ENCODE peak calls at places on chromosomes 13 and 19, in ten cellular contexts. G is astrocyte of the spinal cord, B is IMR-90, C is bronchial epithelial cell, Y is B cell, K is foreskin fibroblast, Z is nephron progenitor cell, E is lower leg skin, F is dorsolateral prefrontal cortex, L is gastrocnemius medialis. N is an unnamed sample.

GRCh38 chr13:75489502-75490263 is 7.7 kb upstream of the TBC1D4 start:
- DNase-seq in G (peak), K (peak), E (no peak), B (peak), Y (no peak), F (no peak), Z (no peak), C (peak), L (no peak), N (no peak)

GRCh38 chr13:111460548-111461444 is 140.4 kb downstream of the TEX29 start:
- DNase-seq in Z (peak), L (no peak), G (peak), C (peak), B (peak), Y (no peak), E (no peak), K (peak), F (peak), N (no peak)

GRCh38 chr13:98216135-98216565 is 39.1 kb upstream of the RNF113B start:
- DNase-seq in K (peak), Z (no peak), Y (no peak), F (no peak), C (peak), E (no peak), G (peak), B (peak), L (no peak), N (no peak)

GRCh38 chr19:29364224-29364726 is 151.3 kb upstream of the UQCRFS1 start:
- DNase-seq in E (no peak), L (no peak), Z (no peak), K (no peak), G (no peak), Y (no peak), F (no peak), C (no peak), B (no peak), N (no peak)

GRCh38 chr13:77429320-77430142 is 102.6 kb upstream of the MYCBP2 start:
- DNase-seq in Y (peak), F (no peak), Z (no peak), K (no peak), G (peak), E (no peak), C (no peak), L (no peak), B (no peak), N (no peak)

GRCh38 chr13:24087611-24088235 is 72.8 kb upstream of the SPATA13 start:
- DNase-seq in L (no peak), C (no peak), Z (no peak), K (no peak), Y (no peak), G (no peak), E (no peak), F (no peak), B (no peak), N (no peak)

GRCh38 chr13:32905063-32905863 is 111.0 kb upstream of the KL start:
- DNase-seq in B (peak), G (no peak), C (peak), L (no peak), K (peak), Y (peak), E (no peak), Z (no peak), F (no peak), N (no peak)

GRCh38 chr19:1488282-1488601 is 1.9 kb downstream of the PCSK4 start:
- DNase-seq in G (no peak), K (no peak), C (no peak), L (no peak), B (no peak), Y (no peak), E (no peak), F (no peak), Z (no peak), N (no peak)

GRCh38 chr19:16017138-16017490 is 59.2 kb upstream of the TPM4 start:
- DNase-seq in B (no peak), C (no peak), K (no peak), F (no peak), Y (no peak), Z (no peak), E (no peak), L (no peak), G (no peak), N (no peak)
- TF ChIP-seq CTCF in B (no peak), C (no peak), K (no peak), F (no peak), Y (no peak), Z (no peak), E (no peak), L (no peak), G (no peak), N (no peak)

DNA sequence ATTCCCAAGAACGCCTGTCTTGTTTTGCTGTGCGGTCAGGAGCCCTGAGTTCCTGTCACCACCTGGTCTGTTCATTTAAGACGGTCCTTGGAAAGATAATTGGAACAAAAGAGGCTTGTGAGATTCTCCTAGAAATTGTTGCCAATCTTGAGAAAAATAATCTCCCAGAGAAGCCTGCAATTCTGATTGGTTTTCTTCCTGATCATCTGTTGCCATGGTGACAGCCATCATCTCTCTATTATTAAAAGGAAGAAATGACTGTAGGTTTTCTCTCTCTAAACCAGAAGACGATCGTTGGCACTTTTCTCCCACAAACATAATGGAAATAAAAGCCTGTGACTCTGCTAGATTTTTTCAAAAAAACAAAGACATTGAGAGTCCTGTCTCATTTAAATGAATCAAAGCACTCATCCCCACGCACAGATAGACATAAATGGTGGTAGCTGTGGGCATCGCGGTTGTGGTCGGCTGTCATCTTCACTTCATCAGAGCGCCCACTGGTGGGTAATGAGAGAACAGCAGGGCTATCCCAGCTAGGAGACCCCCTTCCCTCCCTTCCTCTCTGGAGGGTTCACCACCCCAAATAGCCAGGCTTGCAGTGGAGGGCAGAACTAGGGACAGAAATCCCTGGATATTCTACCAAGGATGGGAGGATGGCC is 21.7 kb upstream of the CALM3 start:
- DNase-seq in Y (peak), F (peak), K (no peak), B (no peak), E (no peak), Z (peak), C (no peak), G (no peak), L (no peak), N (peak)
- TF ChIP-seq CTCF in Y (peak), F (no peak), K (peak), B (peak), E (no peak), Z (peak), C (peak), G (no peak), L (no peak), N (peak)

DNA sequence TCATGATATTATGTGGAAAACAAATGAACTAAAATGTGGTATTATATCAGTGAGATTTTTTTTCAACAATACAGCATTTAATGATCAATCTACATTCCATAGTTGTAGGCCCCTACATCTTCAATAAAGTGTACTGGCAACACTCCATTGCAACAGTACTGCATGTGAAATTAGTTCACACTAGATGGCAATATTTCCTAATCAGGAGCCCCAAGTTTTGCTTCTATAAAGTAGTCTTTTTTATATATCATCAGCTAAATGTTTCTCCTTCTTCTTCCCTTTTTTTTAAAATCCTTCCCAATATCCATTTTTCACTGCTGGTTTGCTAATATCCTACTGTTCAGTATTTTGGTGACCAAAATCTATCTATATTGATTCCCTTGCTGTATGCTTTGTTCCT is 528.3 kb upstream of the ATXN8OS start:
- DNase-seq in G (peak), L (no peak), Y (no peak), Z (no peak), B (no peak), C (no peak), K (no peak), F (no peak), E (no peak), N (no peak)
- TF ChIP-seq CTCF in G (no peak), L (no peak), Y (no peak), Z (no peak), B (no peak), C (no peak), K (no peak), F (no peak), E (no peak), N (peak)

DNA sequence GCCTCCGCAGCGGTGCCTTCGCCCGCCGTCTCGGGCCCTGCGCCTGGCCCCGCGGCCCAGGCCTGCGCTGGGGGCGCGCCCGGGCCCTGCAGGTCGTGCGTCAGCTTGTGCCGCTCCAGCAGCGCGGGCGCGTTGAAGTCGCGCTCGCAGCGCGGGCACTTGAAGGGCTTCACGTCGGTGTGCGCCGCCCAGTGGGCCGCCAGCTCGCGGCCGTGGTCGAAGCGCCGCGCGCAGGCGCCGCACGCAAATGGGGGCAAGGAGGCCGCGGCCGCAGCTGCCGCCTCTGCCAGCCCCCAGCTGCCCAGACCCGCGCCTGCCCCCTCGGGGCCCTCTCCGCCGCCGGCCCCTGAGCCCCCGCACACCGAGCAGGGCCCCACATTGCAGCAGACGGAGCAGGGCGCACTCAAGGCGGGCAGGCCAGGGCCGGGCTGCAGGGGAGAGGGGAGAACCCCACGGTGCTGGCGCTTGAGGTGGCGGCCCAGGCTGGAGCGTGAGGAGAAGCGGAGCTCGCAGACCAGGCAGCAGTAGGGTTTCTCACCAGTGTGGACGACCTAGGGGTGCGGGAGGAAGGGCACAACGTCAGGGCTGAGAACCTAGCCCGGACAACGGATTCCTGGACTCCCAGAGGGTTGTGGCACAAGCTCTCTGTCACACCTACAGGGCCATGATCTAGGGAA is 6.1 kb downstream of the FIZ1 start:
- DNase-seq in B (no peak), Y (no peak), L (no peak), K (no peak), C (no peak), F (no peak), Z (no peak), E (no peak), G (no peak), N (no peak)
- TF ChIP-seq CTCF in B (no peak), Y (no peak), L (no peak), K (no peak), C (no peak), F (no peak), Z (no peak), E (no peak), G (no peak), N (no peak)

DNA sequence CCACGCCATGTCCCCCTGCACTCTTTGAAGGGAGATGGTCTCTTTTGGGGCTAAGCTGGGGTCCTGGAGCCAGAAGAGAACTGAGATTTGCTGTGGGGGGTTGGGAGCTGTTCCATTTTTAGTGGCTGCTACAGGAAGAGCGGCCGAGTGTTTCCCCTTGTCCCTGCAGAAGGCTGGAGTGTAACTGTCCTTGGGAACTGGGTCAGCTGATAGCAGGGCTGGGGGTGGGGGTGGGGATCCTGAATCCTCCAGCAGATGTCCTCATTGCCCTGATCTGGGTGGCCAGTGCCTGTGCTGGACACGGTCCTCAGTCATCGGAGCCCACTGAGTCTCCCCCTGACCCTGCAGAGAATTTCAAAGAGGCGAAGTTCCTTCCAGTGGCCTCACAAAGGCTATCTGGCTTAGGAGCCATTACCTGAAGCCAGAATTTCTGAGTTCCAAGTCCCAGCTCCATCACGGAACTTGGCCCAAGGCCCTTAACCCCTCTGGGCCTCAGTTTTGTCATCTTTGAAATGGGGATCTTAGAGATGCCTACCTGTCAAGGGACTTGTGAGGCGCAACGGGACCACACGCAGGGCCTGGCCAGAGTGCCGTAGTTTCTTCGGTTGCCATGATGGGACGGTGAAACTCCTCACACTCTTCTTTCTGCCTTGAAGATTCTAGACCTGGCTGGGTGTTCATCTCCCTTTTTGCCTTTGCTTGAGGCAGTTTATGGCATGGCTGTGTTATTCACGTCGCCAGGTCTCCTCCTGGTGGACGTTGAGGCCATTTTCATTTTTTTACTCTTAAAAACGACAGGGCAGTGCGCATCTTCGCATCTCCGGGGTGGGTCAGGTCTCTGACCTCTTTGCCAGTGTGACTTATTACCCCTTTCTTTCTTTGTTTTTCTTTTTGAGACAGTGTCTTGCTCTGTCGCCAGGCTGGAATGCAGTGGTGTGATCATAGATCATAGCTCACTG is 51.9 kb downstream of the DNM2 start:
- DNase-seq in K (peak), L (peak), C (peak), Y (no peak), B (peak), G (no peak), Z (peak), E (peak), F (peak), N (no peak)
- TF ChIP-seq CTCF in K (peak), L (peak), C (no peak), Y (peak), B (peak), G (peak), Z (no peak), E (no peak), F (peak), N (peak)

GRCh38 chr13:79018166-79018565 is 359.2 kb upstream of the OBI1 start:
- DNase-seq in Z (no peak), F (no peak), K (no peak), C (peak), E (no peak), G (no peak), L (no peak), B (no peak), Y (no peak), N (no peak)
- TF ChIP-seq CTCF in Z (no peak), F (no peak), K (no peak), C (peak), E (no peak), G (no peak), L (no peak), B (no peak), Y (no peak), N (no peak)

GRCh38 chr13:85806553-85807175 is 7.4 kb upstream of the SLITRK6 start:
- DNase-seq in B (peak), L (no peak), K (peak), C (peak), Y (peak), F (no peak), G (peak), E (no peak), Z (peak), N (no peak)
- TF ChIP-seq CTCF in B (peak), L (no peak), K (peak), C (peak), Y (peak), F (peak), G (peak), E (no peak), Z (peak), N (peak)

N was measured in D721Med.